ENCODE peak calls at places on chromosomes 13 and 19, in five cellular contexts. X, J, K, R and Q are unnamed samples.
A peak's percentile ranks its signal among the peaks of the same experiment; 100 is the strongest.

GRCh38 chr13:87942204-87942603 is 271.0 kb downstream of the SLITRK5 start:
- DNase-seq in R (no peak), X (no peak), K (no peak), J (no peak), Q (no peak)

GRCh38 chr13:23599083-23599925 is 29.1 kb downstream of the TNFRSF19 start:
- DNase-seq in J (peak; percentile 43), X (no peak), R (no peak), K (no peak), Q (no peak)

GRCh38 chr13:104510422-104510821 is 1444.2 kb upstream of the SLC10A2 start:
- DNase-seq in R (no peak), K (no peak), J (no peak), X (no peak), Q (no peak)

GRCh38 chr13:33577037-33577436 is 240.9 kb upstream of the RFC3 start:
- DNase-seq in K (no peak), X (no peak), J (no peak), R (no peak), Q (no peak)

GRCh38 chr19:38522915-38523314 is 89.4 kb downstream of the RYR1 start:
- DNase-seq in X (no peak), J (no peak), K (no peak), R (no peak), Q (no peak)

GRCh38 chr13:34208326-34208725 is 390.4 kb downstream of the RFC3 start:
- DNase-seq in X (peak; percentile 30), J (no peak), K (no peak), R (no peak), Q (no peak)

GRCh38 chr19:50762554-50762953 is 7.7 kb upstream of the GPR32 start:
- DNase-seq in R (no peak), K (no peak), X (no peak), J (no peak), Q (no peak)

GRCh38 chr19:2982983-2983350 is 5.6 kb downstream of the TLE6 start:
- DNase-seq in R (no peak), K (peak; percentile 69), X (no peak), J (no peak), Q (no peak)

GRCh38 chr19:14116918-14117578 is 514 bp downstream of the PRKACA start:
- DNase-seq in J (peak; percentile 32), X (no peak), R (no peak), K (no peak), Q (no peak)

GRCh38 chr19:9078651-9079050 is 8.2 kb upstream of the OR1M1 start:
- DNase-seq in R (no peak), J (no peak), K (no peak), X (no peak), Q (no peak)

GRCh38 chr13:29991343-29991742 is 140.9 kb upstream of the UBL3 start:
- DNase-seq in K (peak; percentile 45), J (no peak), X (peak; percentile 61), R (no peak), Q (no peak)

GRCh38 chr19:14772467-14772866 is 5.9 kb downstream of the ADGRE2 start:
- DNase-seq in J (no peak), R (no peak), X (no peak), K (no peak), Q (no peak)

GRCh38 chr13:109156181-109156935 is 526.9 kb downstream of the MYO16 start:
- DNase-seq in K (peak; percentile 54), R (no peak), J (no peak), X (peak; percentile 71), Q (no peak)

GRCh38 chr19:16588089-16588823 is 16.0 kb upstream of the SLC35E1 start:
- DNase-seq in X (no peak), R (peak; percentile 40), J (no peak), K (no peak), Q (no peak)

GRCh38 chr19:15456871-15457700 is 7.3 kb downstream of the RASAL3 start:
- DNase-seq in J (peak; percentile 97), X (no peak), K (no peak), R (no peak), Q (no peak)

GRCh38 chr13:51807041-51807440 is 3.1 kb upstream of the DHRS12 start:
- DNase-seq in J (no peak), X (no peak), K (no peak), R (no peak), Q (no peak)

GRCh38 chr13:57470491-57470890 is 161.1 kb upstream of the PCDH17 start:
- DNase-seq in X (no peak), K (no peak), R (no peak), J (no peak), Q (no peak)

GRCh38 chr19:48501961-48502719 is 9.5 kb downstream of the LMTK3 start:
- DNase-seq in X (no peak), K (no peak), R (peak; percentile 62), J (peak; percentile 100), Q (peak; percentile 79)

GRCh38 chr19:48512504-48513288 is 1.1 kb upstream of the LMTK3 start:
- DNase-seq in K (no peak), X (no peak), R (no peak), J (no peak), Q (no peak)

GRCh38 chr19:55530996-55531395 is 5.9 kb downstream of the SBK2 start:
- DNase-seq in K (no peak), J (no peak), R (no peak), X (no peak), Q (no peak)

GRCh38 chr19:1856345-1856697 is 7.1 kb downstream of the KLF16 start:
- DNase-seq in R (no peak), X (no peak), K (no peak), J (no peak), Q (no peak)

GRCh38 chr19:8071912-8072311 is 19.4 kb downstream of the CCL25 start:
- DNase-seq in J (no peak), K (no peak), X (no peak), R (no peak), Q (no peak)

GRCh38 chr19:8064866-8065486 is 12.4 kb downstream of the CCL25 start:
- DNase-seq in R (no peak), J (no peak), X (no peak), K (no peak), Q (no peak)

GRCh38 chr19:8065489-8066261 is 13.1 kb downstream of the CCL25 start:
- DNase-seq in X (no peak), J (no peak), K (no peak), R (no peak), Q (no peak)

GRCh38 chr19:8074501-8074900 is 21.9 kb downstream of the CCL25 start:
- DNase-seq in K (no peak), X (no peak), J (no peak), R (no peak), Q (no peak)

GRCh38 chr19:8069116-8069973 is 16.8 kb downstream of the CCL25 start:
- DNase-seq in K (no peak), J (peak; percentile 73), R (no peak), X (peak; percentile 7), Q (no peak)
- TF ChIP-seq CTCF in K (peak; percentile 35), J (peak; percentile 94), R (peak; percentile 27), X (peak; percentile 80), Q (peak; percentile 99)

GRCh38 chr13:43405457-43405856 is 381.3 kb downstream of the ENOX1 start:
- DNase-seq in R (no peak), J (no peak), X (peak; percentile 43), K (no peak), Q (no peak)
- TF ChIP-seq CTCF in R (no peak), J (no peak), X (no peak), K (no peak), Q (no peak)

GRCh38 chr13:86729206-86729605 is 930.0 kb upstream of the SLITRK6 start:
- DNase-seq in R (no peak), X (no peak), J (no peak), K (no peak), Q (no peak)

DNA sequence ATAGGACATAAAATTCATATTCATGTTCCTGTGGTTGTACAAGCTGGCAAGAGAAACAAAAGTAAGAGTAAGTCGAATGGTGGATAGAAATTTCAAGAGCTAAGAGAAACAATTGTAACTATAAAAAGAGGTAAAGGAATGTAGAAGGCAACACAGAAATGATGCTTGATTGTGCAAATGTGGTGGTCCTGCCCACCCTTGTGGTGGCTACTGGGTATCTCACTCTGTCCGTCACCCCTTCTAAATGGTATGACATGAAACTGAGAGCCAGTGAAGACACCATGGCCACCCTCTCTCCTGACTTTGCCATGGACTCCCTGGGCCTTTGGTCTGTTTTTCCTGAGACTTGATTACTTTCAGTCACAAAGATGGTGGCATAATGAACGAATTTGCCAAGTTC is 925.9 kb upstream of the SLITRK6 start:
- DNase-seq in K (no peak), X (no peak), J (peak; percentile 28), R (no peak), Q (peak; percentile 18)
- TF ChIP-seq CTCF in K (no peak), X (no peak), J (peak; percentile 33), R (no peak), Q (peak; percentile 55)

GRCh38 chr19:54379187-54379678 is 14.5 kb upstream of the LAIR1 start:
- DNase-seq in K (no peak), X (no peak), R (no peak), J (no peak), Q (no peak)
- TF ChIP-seq CTCF in K (no peak), X (no peak), R (no peak), J (no peak), Q (no peak)